ENCODE peak calls at places on chromosomes 12 and 14, in five cellular contexts. F, H, E, R and U are unnamed samples.

GRCh38 chr12:15855646-15856045 is 26.5 kb upstream of the STRAP start:
- DNase-seq in F (no peak), H (peak), E (no peak), R (no peak), U (no peak)

GRCh38 chr12:25769076-25769945 is 189.2 kb upstream of the RASSF8 start:
- DNase-seq in F (no peak), H (peak), E (no peak), R (no peak), U (no peak)

GRCh38 chr14:66503532-66503931 is 4.4 kb upstream of the GPHN start:
- DNase-seq in F (no peak), H (peak), E (no peak), R (no peak), U (no peak)

GRCh38 chr14:75306917-75307699 is 28.5 kb downstream of the FOS start:
- DNase-seq in F (no peak), H (peak), E (no peak), R (no peak), U (no peak)

GRCh38 chr12:91722072-91722471 is 423.6 kb downstream of the BTG1 start:
- DNase-seq in F (no peak), H (peak), E (no peak), R (no peak), U (no peak)

GRCh38 chr12:119061208-119061796 is 80.0 kb downstream of the SRRM4 start:
- DNase-seq in F (peak), H (peak), E (no peak), R (no peak), U (peak)

GRCh38 chr12:20549115-20549719 is 145.9 kb upstream of the SLCO1C1 start:
- DNase-seq in F (peak), H (peak), E (no peak), R (peak), U (no peak)

GRCh38 chr12:109758406-109759075 is 44.9 kb downstream of the FAM222A start:
- DNase-seq in F (peak), H (no peak), E (no peak), R (no peak), U (no peak)

GRCh38 chr12:124542021-124542941 is 25.1 kb downstream of the NCOR2 start:
- DNase-seq in F (no peak), H (no peak), E (no peak), R (no peak), U (no peak)

GRCh38 chr12:101670007-101670671 is 27.3 kb upstream of the CHPT1 start:
- DNase-seq in F (peak), H (peak), E (no peak), R (peak), U (no peak)

GRCh38 chr12:26126340-26127284 is 1.8 kb upstream of the BHLHE41 start:
- DNase-seq in F (peak), H (peak), E (no peak), R (peak), U (peak)

GRCh38 chr12:122460641-122461040 is 38.2 kb upstream of the CLIP1 start:
- DNase-seq in F (no peak), H (no peak), E (no peak), R (no peak), U (no peak)

GRCh38 chr12:6386522-6386921 is 2.6 kb downstream of the LTBR start:
- DNase-seq in F (no peak), H (no peak), E (no peak), R (no peak), U (no peak)

GRCh38 chr14:85317491-85318021 is 212.4 kb upstream of the FLRT2 start:
- DNase-seq in F (no peak), H (peak), E (no peak), R (no peak), U (no peak)

GRCh38 chr12:2169964-2170363 is 117.2 kb downstream of the CACNA1C start:
- DNase-seq in F (no peak), H (peak), E (no peak), R (no peak), U (no peak)

GRCh38 chr14:60724080-60724618 is at the start of gene SIX4:
- DNase-seq in F (peak), H (peak), E (no peak), R (peak), U (peak)

GRCh38 chr12:3203713-3204112 is 126.5 kb downstream of the TSPAN9 start:
- DNase-seq in F (no peak), H (no peak), E (no peak), R (no peak), U (no peak)

GRCh38 chr12:195191-195590 is 18.8 kb downstream of the SLC6A12 start:
- DNase-seq in F (no peak), H (no peak), E (no peak), R (no peak), U (no peak)

GRCh38 chr12:68080577-68080976 is 79.0 kb downstream of the IFNG start:
- DNase-seq in F (no peak), H (no peak), E (no peak), R (no peak), U (no peak)

GRCh38 chr14:60250318-60251035 is 1.5 kb downstream of the PPM1A start:
- DNase-seq in F (peak), H (peak), E (no peak), R (no peak), U (no peak)

GRCh38 chr12:67436230-67436629 is 167.1 kb downstream of the CAND1 start:
- DNase-seq in F (no peak), H (no peak), E (no peak), R (no peak), U (no peak)

GRCh38 chr12:18700254-18700653 is 37.6 kb downstream of the PLCZ1 start:
- DNase-seq in F (no peak), H (peak), E (no peak), R (peak), U (no peak)

GRCh38 chr12:119176267-119177055 is 2.3 kb upstream of the HSPB8 start:
- DNase-seq in F (peak), H (peak), E (no peak), R (peak), U (peak)

GRCh38 chr12:78403136-78403535 is 461.4 kb upstream of the SYT1 start:
- DNase-seq in F (no peak), H (peak), E (no peak), R (no peak), U (no peak)

GRCh38 chr12:80648866-80649265 is 58.6 kb upstream of the MYF6 start:
- DNase-seq in F (no peak), H (peak), E (no peak), R (no peak), U (no peak)

GRCh38 chr12:13428538-13429265 is 232.2 kb downstream of the EMP1 start:
- DNase-seq in F (no peak), H (no peak), E (no peak), R (peak), U (no peak)

GRCh38 chr12:31585271-31585670 is 5.7 kb downstream of the DENND5B start:
- DNase-seq in F (no peak), H (peak), E (no peak), R (no peak), U (no peak)

GRCh38 chr12:97837401-97837800 is 374.8 kb downstream of the RMST start:
- DNase-seq in F (no peak), H (peak), E (no peak), R (no peak), U (no peak)

GRCh38 chr12:14567311-14568195 is at the start of gene PLBD1:
- DNase-seq in F (peak), H (peak), E (no peak), R (peak), U (peak)

GRCh38 chr12:61610143-61610542 is 650.1 kb upstream of the USP15 start:
- DNase-seq in F (no peak), H (no peak), E (no peak), R (no peak), U (no peak)

GRCh38 chr12:125357561-125357960 is 292.3 kb downstream of the AACS start:
- DNase-seq in F (no peak), H (no peak), E (no peak), R (no peak), U (no peak)

GRCh38 chr14:56854325-56854724 is 44.0 kb upstream of the OTX2 start:
- DNase-seq in F (no peak), H (no peak), E (no peak), R (no peak), U (no peak)

GRCh38 chr14:32576088-32576795 is 247.1 kb downstream of the AKAP6 start:
- DNase-seq in F (peak), H (peak), E (no peak), R (peak), U (no peak)

GRCh38 chr14:71021347-71022014 is 114.2 kb downstream of the PCNX1 start:
- DNase-seq in F (no peak), H (peak), E (no peak), R (no peak), U (no peak)

GRCh38 chr12:115235880-115236279 is 551.9 kb upstream of the TBX3 start:
- DNase-seq in F (no peak), H (no peak), E (no peak), R (no peak), U (no peak)

GRCh38 chr14:40847496-40847895 is 759.2 kb upstream of the LRFN5 start:
- DNase-seq in F (no peak), H (no peak), E (no peak), R (no peak), U (no peak)

GRCh38 chr12:12717586-12718381 is 616 bp downstream of the CDKN1B start:
- DNase-seq in F (peak), H (no peak), E (no peak), R (no peak), U (peak)

GRCh38 chr12:48810817-48811453 is 7.4 kb upstream of the CACNB3 start:
- DNase-seq in F (no peak), H (peak), E (no peak), R (peak), U (no peak)

GRCh38 chr12:117498880-117499279 is 137.5 kb upstream of the NOS1 start:
- DNase-seq in F (no peak), H (no peak), E (no peak), R (no peak), U (no peak)
- TF ChIP-seq CTCF in F (no peak), H (no peak), E (no peak), R (no peak), U (no peak)

DNA sequence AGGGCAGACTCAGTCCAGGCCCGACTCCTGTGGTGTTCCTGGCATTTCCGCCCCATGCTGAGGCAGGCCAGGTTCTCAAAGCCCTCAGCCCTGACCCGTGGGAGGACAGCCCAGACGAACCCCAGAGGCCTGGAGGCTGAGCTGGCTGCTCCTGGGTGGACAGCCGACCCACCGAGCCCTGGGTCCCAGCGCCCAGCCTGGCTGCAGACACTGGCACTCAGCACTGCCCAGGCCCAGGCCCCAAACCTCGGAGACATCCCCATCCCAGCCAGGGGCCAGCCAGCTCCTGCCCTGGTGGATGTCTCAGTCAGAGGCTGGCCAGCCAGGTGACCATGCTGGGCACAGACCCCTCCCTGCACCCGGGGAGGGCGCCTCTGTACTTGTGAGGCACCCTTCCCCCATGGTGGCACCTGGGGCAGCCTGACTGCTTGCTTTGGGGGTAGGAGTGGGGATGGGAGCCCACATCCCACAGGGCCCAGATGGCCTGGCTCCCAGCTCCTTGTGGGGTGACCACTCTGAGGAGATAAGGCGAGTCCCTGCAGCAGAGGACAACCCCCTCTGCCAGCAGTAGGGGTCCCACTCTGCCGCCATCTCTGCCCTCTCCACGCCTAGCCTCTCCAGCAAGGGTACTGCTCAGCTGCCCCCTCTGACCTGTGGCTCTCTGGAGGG is 1.4 kb downstream of the PLD4 start:
- DNase-seq in F (no peak), H (no peak), E (no peak), R (no peak), U (no peak)
- H3K4me3 ChIP-seq in F (no peak), H (no peak), E (peak), R (no peak), U (no peak)

GRCh38 chr14:99716850-99717681 is 33.0 kb downstream of the CYP46A1 start:
- DNase-seq in F (no peak), H (no peak), E (no peak), R (no peak), U (no peak)

GRCh38 chr14:99717682-99718013 is 33.5 kb downstream of the CYP46A1 start:
- DNase-seq in F (no peak), H (no peak), E (no peak), R (no peak), U (no peak)

GRCh38 chr14:99718811-99719192 is 34.7 kb downstream of the CYP46A1 start:
- DNase-seq in F (no peak), H (no peak), E (no peak), R (no peak), U (no peak)

GRCh38 chr14:99716091-99716849 is 32.2 kb downstream of the CYP46A1 start:
- DNase-seq in F (no peak), H (no peak), E (no peak), R (no peak), U (no peak)

DNA sequence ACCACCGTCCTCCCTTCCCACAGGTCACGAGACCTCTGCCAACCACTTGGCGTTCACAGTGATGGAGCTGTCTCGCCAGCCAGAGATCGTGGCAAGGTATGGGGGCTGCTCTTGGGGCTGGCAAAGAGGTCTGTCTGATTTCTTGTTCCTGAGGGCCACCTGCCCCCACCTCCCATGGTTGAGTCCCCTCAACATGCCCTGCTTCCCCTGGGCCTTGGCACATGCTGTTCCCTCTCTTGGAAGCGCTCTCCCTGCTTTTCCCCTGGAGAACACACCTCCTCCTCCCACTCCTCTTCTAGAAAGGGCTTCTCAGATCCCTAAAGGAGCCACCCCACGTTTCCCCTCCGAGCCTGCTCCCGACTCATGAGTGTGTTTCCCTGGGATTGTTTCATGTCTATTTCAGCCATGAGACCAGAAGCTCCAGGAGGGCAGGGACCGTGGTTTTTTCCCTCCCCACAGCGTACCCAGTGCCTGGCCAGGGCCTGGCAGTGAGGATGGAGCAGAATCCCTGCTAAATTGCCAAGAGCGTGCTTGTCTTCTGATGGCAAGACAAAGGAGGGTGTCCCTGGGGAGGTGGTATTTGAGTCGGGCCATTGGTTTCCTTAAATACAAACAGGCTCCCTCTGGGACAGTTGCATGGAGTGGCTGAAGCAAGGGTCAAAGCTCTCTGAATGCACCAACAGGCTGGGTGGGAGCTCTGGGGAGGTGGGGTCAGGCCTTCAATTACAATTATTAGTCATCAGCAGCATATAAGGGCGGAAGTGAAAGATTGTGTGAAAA is 34.1 kb downstream of the CYP46A1 start:
- DNase-seq in F (no peak), H (no peak), E (peak), R (no peak), U (no peak)
- TF ChIP-seq CTCF in F (no peak), H (no peak), E (no peak), R (no peak), U (no peak)

DNA sequence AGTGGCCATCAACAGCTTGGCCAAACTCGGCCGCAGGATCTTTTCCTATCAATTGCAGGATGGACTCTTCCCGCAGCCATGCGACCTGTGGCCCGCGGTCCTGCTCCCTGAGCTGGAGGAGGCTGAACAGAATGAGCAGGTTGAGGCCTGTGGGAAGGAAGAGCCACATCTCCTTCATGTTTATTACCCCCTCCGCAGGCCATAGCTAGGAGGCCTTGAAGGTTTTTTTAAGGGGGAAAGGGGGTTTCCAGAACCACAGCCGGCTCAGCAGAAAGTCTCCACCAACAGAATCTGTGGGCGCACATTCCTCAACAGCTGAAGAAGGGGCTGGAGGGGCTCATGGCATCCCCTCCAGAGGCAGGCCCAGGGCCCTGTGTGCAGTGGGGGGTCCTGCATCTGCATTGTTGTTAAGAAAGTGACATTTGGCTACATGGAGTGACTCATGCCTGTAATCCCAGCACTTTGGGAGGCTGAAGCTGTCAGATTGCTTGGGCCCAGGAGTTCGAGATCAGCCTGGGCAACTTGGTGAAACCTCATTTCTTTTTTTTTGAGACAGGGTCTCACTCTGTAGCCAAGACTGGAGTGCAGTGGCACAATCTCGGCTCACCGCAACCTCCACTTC is 25.2 kb upstream of the PPP1R13B start:
- DNase-seq in F (no peak), H (no peak), E (no peak), R (no peak), U (no peak)
- H3K4me3 ChIP-seq in F (peak), H (no peak), E (peak), R (no peak), U (peak)